ENCODE peak calls at places on chromosomes 16 and 17, in eight cellular contexts. U, N, B, Z, I, Y, W and H are unnamed samples.

GRCh38 chr17:19418312-19418992 is 7.4 kb downstream of the RNF112 start:
- DNase-seq in B (no peak), Y (no peak), Z (no peak), U (no peak), N (no peak), I (no peak), W (no peak), H (no peak)

GRCh38 chr16:53768593-53768992 is 64.6 kb downstream of the FTO start:
- DNase-seq in W (no peak), I (peak; percentile 11), N (no peak), Y (no peak), B (no peak), Z (no peak), U (no peak), H (peak; percentile 51)

GRCh38 chr16:74650966-74651567 is 15.6 kb downstream of the RFWD3 start:
- DNase-seq in Z (no peak), U (no peak), I (no peak), B (no peak), N (no peak), Y (no peak), W (no peak), H (no peak)

GRCh38 chr16:57166951-57167350 is 18.9 kb downstream of the PSME3IP1 start:
- DNase-seq in W (no peak), U (no peak), B (no peak), I (peak; percentile 35), Z (no peak), Y (no peak), N (no peak), H (no peak)

GRCh38 chr16:85015481-85016177 is 4.3 kb upstream of the ZDHHC7 start:
- DNase-seq in N (no peak), Y (no peak), U (no peak), B (peak; percentile 15), I (no peak), W (no peak), Z (no peak), H (no peak)

GRCh38 chr17:82084373-82085030 is 13.5 kb downstream of the FASN start:
- DNase-seq in B (peak; percentile 44), Z (no peak), N (no peak), U (no peak), Y (no peak), W (no peak), I (no peak), H (no peak)

GRCh38 chr16:56257260-56257659 is 66.0 kb downstream of the GNAO1 start:
- DNase-seq in N (no peak), U (peak; percentile 47), B (peak; percentile 74), I (no peak), Z (no peak), Y (peak; percentile 58), W (no peak), H (no peak)

GRCh38 chr17:4968166-4968915 is 724 bp upstream of the SPAG7 start:
- DNase-seq in N (no peak), U (no peak), W (no peak), Z (no peak), I (peak; percentile 19), B (peak; percentile 65), Y (no peak), H (no peak)

GRCh38 chr17:78390241-78391050 is 12.0 kb downstream of the PGS1 start:
- DNase-seq in N (no peak), Y (no peak), W (no peak), U (no peak), I (no peak), B (no peak), Z (peak; percentile 57), H (peak; percentile 96)

GRCh38 chr17:14672830-14673229 is 371.9 kb downstream of the HS3ST3B1 start:
- DNase-seq in Z (no peak), Y (no peak), U (no peak), W (no peak), B (no peak), I (no peak), N (no peak), H (no peak)

GRCh38 chr16:51524555-51525373 is 373.7 kb upstream of the SALL1 start:
- DNase-seq in N (peak; percentile 81), Z (no peak), Y (no peak), I (no peak), U (no peak), W (no peak), B (no peak), H (no peak)

GRCh38 chr17:68048996-68049395 is 13.5 kb downstream of the KPNA2 start:
- DNase-seq in U (no peak), Y (no peak), B (no peak), I (no peak), Z (no peak), N (no peak), W (no peak), H (no peak)

GRCh38 chr17:73973881-73974409 is 229.5 kb upstream of the RPL38 start:
- DNase-seq in B (no peak), Y (no peak), Z (no peak), I (no peak), U (no peak), N (no peak), W (no peak), H (no peak)

GRCh38 chr17:29048440-29049360 is 5.8 kb downstream of the PIPOX start:
- DNase-seq in Y (no peak), U (no peak), N (no peak), I (no peak), W (no peak), Z (no peak), B (no peak), H (no peak)

GRCh38 chr16:65497571-65497970 is 375.7 kb upstream of the CDH11 start:
- DNase-seq in Y (no peak), I (no peak), N (no peak), U (no peak), Z (no peak), B (no peak), W (no peak), H (no peak)

GRCh38 chr17:40074871-40075215 is 12.1 kb downstream of the THRA start:
- DNase-seq in N (no peak), U (no peak), Y (no peak), W (no peak), I (no peak), Z (no peak), B (no peak), H (no peak)

GRCh38 chr17:48564200-48565023 is 13.7 kb downstream of the HOXB4 start:
- DNase-seq in I (no peak), Y (no peak), W (no peak), B (no peak), N (no peak), Z (no peak), U (no peak), H (no peak)

GRCh38 chr16:23209606-23210005 is 27.1 kb downstream of the SCNN1G start:
- DNase-seq in I (no peak), N (no peak), U (no peak), Y (peak; percentile 47), Z (no peak), W (no peak), B (no peak), H (no peak)

GRCh38 chr16:4687416-4687815 is 5.9 kb upstream of the NUDT16L1 start:
- DNase-seq in Z (no peak), B (peak; percentile 46), U (no peak), N (no peak), W (no peak), Y (no peak), I (no peak), H (no peak)

DNA sequence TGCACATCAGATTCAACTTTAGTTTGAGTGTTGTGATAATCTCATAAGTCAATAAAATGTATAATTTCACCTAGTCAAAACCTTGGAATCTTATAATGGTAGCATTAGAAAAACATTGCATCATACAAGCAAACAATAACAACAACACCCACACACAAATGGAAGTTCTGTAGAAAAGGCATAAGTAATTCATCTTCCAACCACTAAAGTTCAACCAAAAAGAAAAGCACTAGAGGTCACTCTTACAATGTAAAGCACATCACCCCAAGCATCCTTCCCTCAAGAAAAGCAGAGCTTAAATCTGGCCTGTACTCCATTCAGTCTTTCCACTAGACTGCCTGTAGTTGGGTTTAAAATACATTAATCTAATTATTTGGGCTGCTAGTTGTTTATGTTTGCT is 1.8 kb downstream of the CNTNAP4 start:
- DNase-seq in B (no peak), N (no peak), Y (no peak), W (no peak), I (no peak), Z (no peak), U (no peak), H (no peak)
- TF ChIP-seq CTCF in B (no peak), N (peak; percentile 38), Y (no peak), W (peak; percentile 25), I (no peak), Z (no peak), U (no peak), H (peak; percentile 27)

DNA sequence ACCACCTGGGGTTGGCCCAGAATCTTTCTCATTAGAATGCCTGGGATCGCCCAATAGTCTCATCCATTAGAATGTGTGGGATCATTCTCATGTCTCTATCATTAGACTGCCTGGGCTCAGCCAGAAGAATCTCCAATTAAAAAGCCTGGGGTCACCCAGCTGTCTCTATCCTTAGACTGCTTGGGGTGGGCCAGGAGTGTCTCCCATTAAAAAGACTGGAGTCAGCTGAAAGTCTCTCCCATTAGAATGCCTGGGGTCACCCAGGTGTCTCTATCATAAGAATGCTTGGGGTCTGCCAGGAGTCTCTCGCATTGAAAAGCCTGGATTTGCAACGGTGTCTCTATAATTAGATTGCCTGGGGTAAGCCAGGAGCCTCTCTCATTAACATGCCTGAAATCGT is 2225.7 kb downstream of the TP53TG3F start:
- DNase-seq in Z (no peak), N (no peak), I (no peak), B (no peak), W (no peak), Y (no peak), U (no peak), H (no peak)
- H3K9me3 ChIP-seq in Z (peaks cover 4% of the 10 kb centered on the region), N (no peaks in the 10 kb centered on the region), I (no peaks in the 10 kb centered on the region), B (no peaks in the 10 kb centered on the region), W (no peaks in the 10 kb centered on the region), Y (peaks cover 11% of the 10 kb centered on the region), U (no peaks in the 10 kb centered on the region), H (peaks cover 42% of the 10 kb centered on the region)

GRCh38 chr17:34465756-34466155 is 102.7 kb upstream of the CCL1 start:
- DNase-seq in I (no peak), W (no peak), B (no peak), N (no peak), Y (no peak), U (no peak), Z (no peak), H (no peak)
- H3K27me3 ChIP-seq in I (no peaks in the 10 kb centered on the region), W (peaks cover 2% of the 10 kb centered on the region), B (peaks cover 2% of the 10 kb centered on the region), N (no peaks in the 10 kb centered on the region), Y (no peaks in the 10 kb centered on the region), U (peaks cover 11% of the 10 kb centered on the region), Z (no peaks in the 10 kb centered on the region), H (no peaks in the 10 kb centered on the region)

DNA sequence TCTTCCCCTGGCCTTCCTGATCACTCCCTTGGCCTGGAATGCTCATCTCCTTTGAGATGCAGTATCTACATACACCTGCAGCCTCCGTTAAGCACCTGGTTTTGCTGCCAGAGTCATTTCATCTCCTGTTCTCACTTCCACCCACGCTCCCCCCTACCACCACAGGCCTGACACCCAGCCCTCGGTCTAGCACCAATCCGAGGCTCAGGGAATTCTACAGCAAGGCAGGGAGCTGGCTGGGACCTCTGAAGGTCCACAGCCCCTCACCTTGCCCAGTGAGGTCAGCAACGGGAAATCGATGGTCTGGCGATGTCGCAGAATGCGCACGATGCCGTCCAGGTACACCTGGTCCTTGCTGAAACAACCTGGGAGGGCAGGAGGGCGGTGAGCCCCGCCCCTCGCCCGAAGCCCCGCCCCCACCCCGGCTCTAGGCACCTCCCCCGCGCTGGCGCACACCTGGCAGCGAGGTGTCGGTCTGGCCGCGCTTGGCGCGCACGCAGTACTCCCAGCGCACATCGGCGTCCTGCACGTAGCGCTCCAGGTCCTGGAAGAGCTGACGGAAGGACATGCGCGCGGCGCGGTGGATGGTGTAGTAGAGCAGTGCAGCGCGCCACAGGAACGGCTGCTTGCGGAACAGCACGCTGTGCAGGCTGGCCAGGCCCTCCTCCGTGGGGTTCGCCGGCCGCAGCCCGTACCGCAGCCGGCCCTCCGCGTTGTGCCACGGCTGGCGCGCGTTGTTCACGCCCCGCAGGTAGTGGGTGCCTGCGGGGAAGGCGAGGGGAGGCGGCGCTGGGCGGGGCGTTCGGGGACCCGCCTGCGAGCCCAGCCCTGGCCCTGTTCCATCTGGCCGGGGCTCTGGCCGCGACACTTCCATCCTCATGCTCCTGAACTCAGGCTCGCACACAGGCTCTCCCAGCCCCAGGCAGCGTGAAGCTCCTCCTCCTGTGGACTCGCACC is 5.7 kb downstream of the MATCAP1 start:
- DNase-seq in I (peak; percentile 85), N (peak; percentile 90), Z (no peak), B (peak; percentile 81), Y (peak; percentile 87), W (no peak), U (no peak), H (no peak)
- TF ChIP-seq CTCF in I (no peak), N (no peak), Z (peak; percentile 33), B (no peak), Y (no peak), W (no peak), U (no peak), H (no peak)